ENCODE peak calls at places on chromosome 20, in ten cellular contexts. One of them, this sample, is unnamed. For H3K4me1 and H3K27me3, the result is how much of the 10 kb centered on the place peaks cover.

GRCh38 chr20:11516448-11516847 is 401.2 kb upstream of the BTBD3 start:
- DNase-seq in ovary: no peak
- DNase-seq in astrocyte: no peak
- DNase-seq in sigmoid colon: no peak
- DNase-seq in uterus: no peak
- DNase-seq in heart right ventricle: no peak
- DNase-seq in lung: no peak
- DNase-seq in mesendoderm: no peak
- DNase-seq in body of pancreas: no peak
- DNase-seq in Peyer's patch: no peak
- DNase-seq in this sample: no peak

GRCh38 chr20:53891306-53891894 is 179.0 kb downstream of the BCAS1 start:
- DNase-seq in ovary: no peak
- DNase-seq in astrocyte: no peak
- DNase-seq in sigmoid colon: no peak
- DNase-seq in uterus: no peak
- DNase-seq in heart right ventricle: no peak
- DNase-seq in lung: no peak
- DNase-seq in mesendoderm: no peak
- DNase-seq in body of pancreas: no peak
- DNase-seq in Peyer's patch: no peak
- DNase-seq in this sample: no peak

GRCh38 chr20:46220808-46221207 is 87.5 kb downstream of the CDH22 start:
- DNase-seq in ovary: no peak
- DNase-seq in astrocyte: no peak
- DNase-seq in sigmoid colon: no peak
- DNase-seq in uterus: no peak
- DNase-seq in heart right ventricle: peak
- DNase-seq in lung: no peak
- DNase-seq in mesendoderm: peak
- DNase-seq in body of pancreas: peak
- DNase-seq in Peyer's patch: no peak
- DNase-seq in this sample: no peak

GRCh38 chr20:46720019-46720418 is 10.6 kb downstream of the SLC2A10 start:
- DNase-seq in ovary: no peak
- DNase-seq in astrocyte: peak
- DNase-seq in sigmoid colon: no peak
- DNase-seq in uterus: no peak
- DNase-seq in heart right ventricle: no peak
- DNase-seq in lung: no peak
- DNase-seq in mesendoderm: no peak
- DNase-seq in body of pancreas: no peak
- DNase-seq in Peyer's patch: no peak
- DNase-seq in this sample: no peak

GRCh38 chr20:62066983-62067433 is 1.3 kb upstream of the TAF4 start:
- DNase-seq in ovary: peak
- DNase-seq in astrocyte: no peak
- DNase-seq in sigmoid colon: no peak
- DNase-seq in uterus: no peak
- DNase-seq in heart right ventricle: peak
- DNase-seq in lung: no peak
- DNase-seq in mesendoderm: peak
- DNase-seq in body of pancreas: peak
- DNase-seq in Peyer's patch: peak
- DNase-seq in this sample: no peak

GRCh38 chr20:31496761-31497295 is 17.4 kb upstream of the HM13 start:
- DNase-seq in ovary: peak
- DNase-seq in astrocyte: no peak
- DNase-seq in sigmoid colon: peak
- DNase-seq in uterus: peak
- DNase-seq in heart right ventricle: peak
- DNase-seq in lung: no peak
- DNase-seq in mesendoderm: no peak
- DNase-seq in body of pancreas: peak
- DNase-seq in Peyer's patch: no peak
- DNase-seq in this sample: no peak

GRCh38 chr20:45701104-45701503 is 734 bp upstream of the WFDC13 start:
- DNase-seq in ovary: no peak
- DNase-seq in astrocyte: no peak
- DNase-seq in sigmoid colon: no peak
- DNase-seq in uterus: no peak
- DNase-seq in heart right ventricle: no peak
- DNase-seq in lung: no peak
- DNase-seq in mesendoderm: no peak
- DNase-seq in body of pancreas: no peak
- DNase-seq in Peyer's patch: no peak
- DNase-seq in this sample: no peak

GRCh38 chr20:52785678-52786077 is 186.5 kb upstream of the TSHZ2 start:
- DNase-seq in ovary: no peak
- DNase-seq in astrocyte: no peak
- DNase-seq in sigmoid colon: no peak
- DNase-seq in uterus: no peak
- DNase-seq in heart right ventricle: no peak
- DNase-seq in lung: no peak
- DNase-seq in mesendoderm: no peak
- DNase-seq in body of pancreas: no peak
- DNase-seq in Peyer's patch: no peak
- DNase-seq in this sample: no peak

GRCh38 chr20:43985121-43985520 is 70.5 kb downstream of the TOX2 start:
- DNase-seq in ovary: no peak
- DNase-seq in astrocyte: no peak
- DNase-seq in sigmoid colon: no peak
- DNase-seq in uterus: no peak
- DNase-seq in heart right ventricle: no peak
- DNase-seq in lung: no peak
- DNase-seq in mesendoderm: peak
- DNase-seq in body of pancreas: no peak
- DNase-seq in Peyer's patch: no peak
- DNase-seq in this sample: no peak

GRCh38 chr20:44069203-44069931 is 117.6 kb downstream of the JPH2 start:
- DNase-seq in ovary: peak
- DNase-seq in astrocyte: no peak
- DNase-seq in sigmoid colon: no peak
- DNase-seq in uterus: no peak
- DNase-seq in heart right ventricle: no peak
- DNase-seq in lung: no peak
- DNase-seq in mesendoderm: no peak
- DNase-seq in body of pancreas: no peak
- DNase-seq in Peyer's patch: peak
- DNase-seq in this sample: peak

GRCh38 chr20:62768234-62768814 is 27.9 kb upstream of the MRGBP start:
- DNase-seq in ovary: no peak
- DNase-seq in astrocyte: no peak
- DNase-seq in sigmoid colon: no peak
- DNase-seq in uterus: no peak
- DNase-seq in heart right ventricle: no peak
- DNase-seq in lung: no peak
- DNase-seq in mesendoderm: no peak
- DNase-seq in body of pancreas: no peak
- DNase-seq in Peyer's patch: no peak
- DNase-seq in this sample: no peak

GRCh38 chr20:51067792-51068191 is 44.9 kb upstream of the KCNG1 start:
- DNase-seq in ovary: no peak
- DNase-seq in astrocyte: no peak
- DNase-seq in sigmoid colon: no peak
- DNase-seq in uterus: no peak
- DNase-seq in heart right ventricle: no peak
- DNase-seq in lung: no peak
- DNase-seq in mesendoderm: no peak
- DNase-seq in body of pancreas: no peak
- DNase-seq in Peyer's patch: no peak
- DNase-seq in this sample: no peak

GRCh38 chr20:10217517-10218410 is 866 bp upstream of the SNAP25 start:
- DNase-seq in ovary: peak
- DNase-seq in astrocyte: peak
- DNase-seq in sigmoid colon: peak
- DNase-seq in uterus: peak
- DNase-seq in heart right ventricle: no peak
- DNase-seq in lung: no peak
- DNase-seq in mesendoderm: peak
- DNase-seq in body of pancreas: peak
- DNase-seq in Peyer's patch: no peak
- DNase-seq in this sample: no peak

GRCh38 chr20:45968801-45969711 is 2.9 kb downstream of the ZNF335 start:
- DNase-seq in ovary: no peak
- DNase-seq in astrocyte: peak
- DNase-seq in sigmoid colon: peak
- DNase-seq in uterus: no peak
- DNase-seq in heart right ventricle: no peak
- DNase-seq in lung: no peak
- DNase-seq in mesendoderm: no peak
- DNase-seq in body of pancreas: peak
- DNase-seq in Peyer's patch: no peak
- DNase-seq in this sample: no peak

DNA sequence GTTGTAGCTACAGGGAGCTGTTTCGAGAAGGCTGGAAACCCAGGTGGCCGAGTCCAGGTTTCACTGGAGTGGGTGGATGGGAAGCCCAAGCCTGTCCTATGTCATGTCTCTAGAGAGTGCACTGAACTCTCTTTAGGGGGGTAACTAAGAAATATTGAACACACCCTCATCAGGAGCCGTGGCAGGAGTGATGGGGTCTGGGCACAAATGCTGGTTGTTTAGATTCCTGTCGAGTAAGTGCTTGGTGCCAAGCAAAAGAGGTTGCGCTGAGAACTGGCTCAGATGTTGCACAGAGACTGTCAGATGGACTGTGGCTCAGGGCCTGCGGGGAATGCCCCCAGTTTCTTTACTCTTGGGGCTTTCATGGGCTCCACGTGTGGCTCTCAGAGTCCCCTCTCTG is 7.3 kb upstream of the FAM209A start:
- DNase-seq in ovary: no peak
- DNase-seq in astrocyte: no peak
- DNase-seq in sigmoid colon: no peak
- DNase-seq in uterus: no peak
- DNase-seq in heart right ventricle: no peak
- DNase-seq in lung: no peak
- DNase-seq in mesendoderm: no peak
- DNase-seq in body of pancreas: no peak
- DNase-seq in Peyer's patch: no peak
- DNase-seq in this sample: no peak
- H3K4me1 ChIP-seq in ovary: under half
- H3K4me1 ChIP-seq in astrocyte: under half
- H3K4me1 ChIP-seq in sigmoid colon: under half
- H3K4me1 ChIP-seq in uterus: under half
- H3K4me1 ChIP-seq in heart right ventricle: under half
- H3K4me1 ChIP-seq in lung: under half
- H3K4me1 ChIP-seq in mesendoderm: under half
- H3K4me1 ChIP-seq in body of pancreas: under half
- H3K4me1 ChIP-seq in Peyer's patch: under half
- H3K4me1 ChIP-seq in this sample: under half

GRCh38 chr20:24701668-24702067 is 232.2 kb downstream of the SYNDIG1 start:
- DNase-seq in ovary: no peak
- DNase-seq in astrocyte: no peak
- DNase-seq in sigmoid colon: no peak
- DNase-seq in uterus: no peak
- DNase-seq in heart right ventricle: no peak
- DNase-seq in lung: no peak
- DNase-seq in mesendoderm: no peak
- DNase-seq in body of pancreas: no peak
- DNase-seq in Peyer's patch: no peak
- DNase-seq in this sample: no peak
- H3K27me3 ChIP-seq in ovary: under half
- H3K27me3 ChIP-seq in astrocyte: under half
- H3K27me3 ChIP-seq in sigmoid colon: under half
- H3K27me3 ChIP-seq in uterus: under half
- H3K27me3 ChIP-seq in heart right ventricle: under half
- H3K27me3 ChIP-seq in lung: under half
- H3K27me3 ChIP-seq in mesendoderm: under half
- H3K27me3 ChIP-seq in body of pancreas: under half
- H3K27me3 ChIP-seq in Peyer's patch: under half
- H3K27me3 ChIP-seq in this sample: under half

DNA sequence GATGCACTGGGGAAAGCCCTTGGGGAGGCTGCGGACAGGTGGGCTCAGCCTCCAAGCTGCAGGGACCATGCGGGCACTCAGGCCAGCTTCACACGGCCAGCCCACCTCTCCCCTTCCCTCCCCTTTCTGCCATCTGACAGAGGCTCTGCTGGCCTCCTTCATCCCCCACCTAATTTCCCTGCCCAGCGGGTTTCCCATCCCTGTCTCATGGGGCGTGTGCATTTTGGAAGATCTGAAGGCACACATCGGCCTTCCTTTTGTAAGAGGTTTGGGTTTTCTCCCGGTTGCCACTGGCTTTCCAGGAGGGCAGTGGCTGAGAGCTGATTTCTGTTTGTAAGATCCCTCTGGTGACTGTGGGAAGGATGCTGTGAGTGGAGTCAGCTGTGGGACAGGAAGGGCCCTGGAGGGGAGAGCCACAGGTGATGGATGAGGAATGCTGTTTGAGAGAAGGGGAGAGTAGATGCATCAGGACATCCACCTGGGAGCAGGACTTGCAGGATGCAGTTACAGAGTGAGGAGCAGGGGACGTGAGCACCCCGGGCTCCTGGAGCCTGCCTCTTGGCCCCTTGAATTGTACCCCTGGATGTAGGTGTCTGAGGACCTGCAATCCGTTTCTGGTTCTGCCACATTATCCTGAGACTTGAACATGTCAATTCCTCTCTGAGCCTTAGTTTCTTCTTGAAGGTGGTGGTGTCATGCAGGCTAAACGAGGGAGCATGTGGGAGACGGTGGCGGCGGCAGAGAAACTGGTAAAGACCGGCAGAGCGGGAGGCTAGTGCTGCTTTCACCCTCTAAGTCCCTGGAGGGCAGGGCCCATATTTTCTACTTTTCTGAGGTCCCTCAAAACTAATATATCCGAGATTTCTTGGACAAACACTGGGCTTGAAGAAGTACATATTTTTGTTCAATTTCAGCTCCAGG is 5.9 kb upstream of the TUBB1 start:
- DNase-seq in ovary: no peak
- DNase-seq in astrocyte: no peak
- DNase-seq in sigmoid colon: peak
- DNase-seq in uterus: no peak
- DNase-seq in heart right ventricle: no peak
- DNase-seq in lung: no peak
- DNase-seq in mesendoderm: no peak
- DNase-seq in body of pancreas: no peak
- DNase-seq in Peyer's patch: no peak
- DNase-seq in this sample: no peak
- H3K27ac ChIP-seq in ovary: no peak
- H3K27ac ChIP-seq in astrocyte: no peak
- H3K27ac ChIP-seq in sigmoid colon: no peak
- H3K27ac ChIP-seq in uterus: no peak
- H3K27ac ChIP-seq in heart right ventricle: no peak
- H3K27ac ChIP-seq in lung: no peak
- H3K27ac ChIP-seq in mesendoderm: no peak
- H3K27ac ChIP-seq in body of pancreas: no peak
- H3K27ac ChIP-seq in Peyer's patch: no peak
- H3K27ac ChIP-seq in this sample: no peak

DNA sequence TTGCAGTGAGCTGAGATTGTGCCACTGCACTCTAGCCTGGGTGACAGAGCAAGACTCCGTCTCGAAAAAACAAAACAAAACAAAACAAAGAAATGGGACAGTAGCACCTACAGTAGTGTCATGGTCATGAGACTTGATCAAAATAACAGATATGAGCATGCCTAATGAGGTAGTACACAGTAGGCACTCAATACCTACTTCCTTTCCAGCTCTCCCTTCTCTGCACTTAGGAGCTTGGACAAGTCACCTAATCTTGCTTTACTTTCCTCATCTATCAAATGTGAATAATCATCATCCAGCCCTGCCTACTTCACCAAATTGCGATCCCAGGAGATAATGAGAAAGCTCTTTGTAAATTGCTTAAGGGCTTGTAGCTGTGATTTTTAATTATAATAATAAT is 55.4 kb upstream of the EPB41L1 start:
- DNase-seq in ovary: no peak
- DNase-seq in astrocyte: no peak
- DNase-seq in sigmoid colon: no peak
- DNase-seq in uterus: no peak
- DNase-seq in heart right ventricle: no peak
- DNase-seq in lung: no peak
- DNase-seq in mesendoderm: no peak
- DNase-seq in body of pancreas: no peak
- DNase-seq in Peyer's patch: no peak
- DNase-seq in this sample: no peak
- H3K4me1 ChIP-seq in ovary: under half
- H3K4me1 ChIP-seq in astrocyte: under half
- H3K4me1 ChIP-seq in sigmoid colon: under half
- H3K4me1 ChIP-seq in uterus: under half
- H3K4me1 ChIP-seq in heart right ventricle: under half
- H3K4me1 ChIP-seq in lung: under half
- H3K4me1 ChIP-seq in mesendoderm: under half
- H3K4me1 ChIP-seq in body of pancreas: half or more
- H3K4me1 ChIP-seq in Peyer's patch: under half
- H3K4me1 ChIP-seq in this sample: under half

This sample was measured in CD4-positive, CD25-positive, alpha-beta regulatory T cell.